ENCODE peak calls at places on chromosomes 6 and 20, in ten cellular contexts. S is CD8-positive, alpha-beta memory T cell; W is cardiac muscle cell; D is ovary; Y is GM23338; I is heart left ventricle; G is adipocyte; H is tibial artery; K is prostate gland; J is left ventricle myocardium inferior. U is an unnamed sample. For H3K4me1 and H3K27me3, the result is how much of the 10 kb centered on the place peaks cover.

GRCh38 chr6:149450679-149451360 is 34.0 kb downstream of the ZC3H12D start:
- DNase-seq in W (no peak), S (no peak), H (no peak), J (peak), K (no peak), Y (peak), D (peak), G (no peak), I (peak), U (peak)

GRCh38 chr6:40755749-40756452 is 168.7 kb upstream of the LRFN2 start:
- DNase-seq in H (no peak), I (no peak), S (no peak), K (no peak), G (peak), W (no peak), Y (no peak), D (no peak), J (no peak), U (no peak)

GRCh38 chr6:89311853-89312531 is 3.1 kb downstream of the GABRR2 start:
- DNase-seq in D (peak), G (peak), H (peak), Y (peak), W (peak), K (peak), J (peak), I (peak), S (no peak), U (peak)

GRCh38 chr20:53678990-53679596 is 85.5 kb upstream of the ZNF217 start:
- DNase-seq in K (no peak), D (no peak), W (no peak), G (peak), H (no peak), Y (no peak), I (no peak), J (no peak), S (no peak), U (no peak)

GRCh38 chr6:4805553-4806307 is 29.5 kb downstream of the CDYL start:
- DNase-seq in J (peak), D (peak), W (peak), K (peak), S (peak), H (peak), Y (peak), I (no peak), G (peak), U (peak)

GRCh38 chr6:167092672-167093339 is 30.1 kb upstream of the CCR6 start:
- DNase-seq in H (no peak), I (no peak), D (no peak), G (no peak), S (no peak), W (no peak), K (no peak), J (no peak), Y (no peak), U (no peak)

GRCh38 chr6:17894905-17895304 is 92.5 kb downstream of the KIF13A start:
- DNase-seq in H (no peak), D (no peak), W (no peak), K (no peak), J (no peak), G (no peak), S (no peak), Y (no peak), I (no peak), U (no peak)

GRCh38 chr6:39228111-39228971 is 934 bp downstream of the KCNK5 start:
- DNase-seq in S (no peak), W (no peak), H (no peak), G (no peak), D (peak), I (no peak), J (no peak), Y (no peak), K (no peak), U (no peak)

GRCh38 chr6:13024616-13025015 is 303.7 kb downstream of the TBC1D7 start:
- DNase-seq in W (no peak), J (no peak), I (no peak), H (no peak), Y (no peak), G (no peak), S (no peak), D (no peak), K (no peak), U (no peak)

GRCh38 chr20:59068534-59068933 is 25.9 kb upstream of the PRELID3B start:
- DNase-seq in D (no peak), S (no peak), Y (no peak), H (no peak), I (no peak), K (no peak), J (no peak), W (no peak), G (no peak), U (no peak)

GRCh38 chr6:33578588-33579011 is 1.5 kb downstream of the BAK1 start:
- DNase-seq in D (peak), K (no peak), G (no peak), I (no peak), H (no peak), S (peak), Y (no peak), J (no peak), W (no peak), U (no peak)

GRCh38 chr6:123027392-123027791 is 31.4 kb downstream of the CLVS2 start:
- DNase-seq in S (no peak), H (no peak), G (no peak), W (no peak), J (no peak), I (no peak), Y (no peak), K (no peak), D (no peak), U (no peak)

GRCh38 chr6:15593798-15594197 is 69.0 kb downstream of the DTNBP1 start:
- DNase-seq in H (peak), Y (no peak), G (peak), K (no peak), I (no peak), S (no peak), W (peak), D (no peak), J (no peak), U (peak)

GRCh38 chr6:73024598-73024997 is 200.7 kb downstream of the KHDC1L start:
- DNase-seq in H (no peak), D (no peak), Y (no peak), S (no peak), G (no peak), I (no peak), W (no peak), K (no peak), J (no peak), U (no peak)

GRCh38 chr6:33761581-33761921 is 14.8 kb upstream of the IP6K3 start:
- DNase-seq in Y (no peak), D (no peak), H (no peak), J (no peak), W (no peak), G (no peak), K (no peak), S (no peak), I (no peak), U (no peak)

GRCh38 chr6:141550471-141550870 is 582.3 kb upstream of the GJE1 start:
- DNase-seq in D (no peak), K (no peak), W (no peak), I (no peak), J (no peak), Y (no peak), G (no peak), S (no peak), H (no peak), U (no peak)

GRCh38 chr6:16759646-16760535 is 1.4 kb downstream of the ATXN1 start:
- DNase-seq in I (peak), D (peak), G (peak), W (peak), J (peak), Y (peak), H (peak), K (peak), S (peak), U (peak)
- H3K4me1 ChIP-seq in I (under half), D (under half), G (under half), W (under half), J (half or more), Y (under half), H (under half), K (under half), S (under half), U (under half)

GRCh38 chr6:37174515-37175331 is 4.8 kb downstream of the PIM1 start:
- DNase-seq in H (no peak), D (no peak), Y (peak), J (no peak), G (no peak), K (no peak), W (no peak), S (no peak), I (no peak), U (no peak)

GRCh38 chr6:37177950-37178517 is 8.1 kb downstream of the PIM1 start:
- DNase-seq in S (no peak), I (no peak), K (no peak), H (no peak), G (no peak), W (no peak), Y (no peak), J (no peak), D (no peak), U (no peak)

GRCh38 chr6:37175332-37176267 is 5.6 kb downstream of the PIM1 start:
- DNase-seq in G (no peak), I (no peak), Y (peak), S (no peak), K (no peak), J (no peak), D (no peak), H (no peak), W (no peak), U (no peak)

GRCh38 chr6:37177083-37177949 is 7.4 kb downstream of the PIM1 start:
- DNase-seq in W (no peak), Y (peak), H (no peak), D (no peak), I (no peak), S (no peak), K (no peak), G (no peak), J (no peak), U (no peak)

DNA sequence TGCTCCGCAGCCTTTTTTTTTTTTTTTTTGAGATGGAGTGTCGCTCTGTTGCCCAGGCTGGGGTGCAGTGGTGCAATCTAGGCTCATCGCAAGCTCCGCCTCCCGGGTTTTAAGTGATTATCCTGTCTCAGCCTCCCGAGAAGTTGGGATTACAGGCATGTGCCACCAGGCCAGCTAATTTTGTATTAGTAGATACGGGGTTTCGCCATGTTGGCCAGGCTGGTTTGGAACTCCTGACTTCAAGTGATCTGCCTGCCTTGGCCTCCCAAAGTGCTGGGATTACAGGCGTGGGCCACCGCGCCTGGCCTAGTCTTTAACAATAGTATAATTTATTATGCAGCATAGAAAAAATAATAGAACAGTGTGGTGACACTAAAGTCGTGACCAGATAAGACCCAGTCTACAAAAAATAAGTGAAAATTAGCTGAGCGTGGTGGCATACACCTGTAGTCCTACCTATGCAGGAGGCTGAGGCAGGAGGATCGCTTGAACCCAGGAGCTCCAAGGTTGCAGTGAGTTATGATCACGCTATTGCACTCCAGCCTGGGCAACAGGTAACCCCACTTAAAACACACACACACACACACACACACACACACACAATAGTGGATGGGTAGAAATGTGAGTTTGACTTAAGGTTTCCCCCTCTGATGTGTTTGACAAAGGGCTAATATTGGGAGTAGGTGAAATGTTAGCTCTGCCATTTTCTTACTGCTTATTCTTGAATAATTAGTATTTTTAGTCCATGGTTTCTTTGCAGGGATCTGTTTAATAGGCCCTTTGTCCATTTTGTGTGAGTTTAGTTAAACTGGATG is 6.5 kb downstream of the PIM1 start:
- DNase-seq in I (no peak), H (no peak), K (no peak), J (no peak), G (no peak), D (no peak), Y (peak), S (no peak), W (no peak), U (no peak)
- H3K27me3 ChIP-seq in I (under half), H (under half), K (under half), J (under half), G (under half), D (under half), Y (under half), S (under half), W (under half), U (under half)

DNA sequence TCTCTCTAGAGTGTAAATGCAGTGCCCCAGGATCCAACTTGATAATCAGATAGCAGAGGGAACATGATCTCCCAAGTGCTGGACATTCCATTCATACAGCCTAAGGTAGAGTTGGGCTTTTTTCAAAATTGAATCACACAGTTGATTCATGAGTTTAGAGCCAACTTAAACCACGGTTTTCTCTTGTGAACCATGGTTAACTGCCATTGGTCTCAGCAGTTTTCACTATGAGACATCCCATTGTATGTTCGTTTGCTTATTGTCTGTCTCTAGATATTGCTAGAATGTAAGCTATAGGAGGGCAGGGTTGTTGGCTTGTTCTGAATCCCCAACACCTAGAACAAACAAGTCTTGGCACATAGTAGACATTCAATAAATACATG is 37.2 kb upstream of the TAF8 start:
- DNase-seq in H (no peak), J (no peak), D (no peak), K (no peak), Y (no peak), S (no peak), G (peak), I (no peak), W (no peak), U (no peak)
- H3K4me1 ChIP-seq in H (under half), J (under half), D (under half), K (under half), Y (under half), S (half or more), G (under half), I (under half), W (under half), U (under half)

GRCh38 chr6:157980288-157981131 is 1.2 kb upstream of the SYNJ2 start:
- DNase-seq in K (no peak), Y (no peak), G (no peak), J (no peak), W (no peak), D (no peak), S (peak), I (no peak), H (no peak), U (no peak)
- H3K27me3 ChIP-seq in K (under half), Y (under half), G (under half), J (under half), W (under half), D (under half), S (under half), I (under half), H (under half), U (under half)

GRCh38 chr6:143745160-143746133 is 67.7 kb downstream of the PHACTR2 start:
- DNase-seq in D (peak), G (peak), I (no peak), W (peak), K (peak), S (no peak), Y (peak), J (no peak), H (no peak), U (no peak)
- H3K4me1 ChIP-seq in D (under half), G (under half), I (under half), W (under half), K (under half), S (under half), Y (half or more), J (half or more), H (under half), U (half or more)